ENCODE peak calls at places on chromosomes 2 and 18, in eight cellular contexts. One of them, this sample, is unnamed. For H3K9me3, the result is how much of the 10 kb centered on the place peaks cover.

GRCh38 chr18:37552296-37552695 is 13.3 kb downstream of the CELF4 start:
- DNase-seq in pancreas: no peak
- DNase-seq in stomach: no peak
- DNase-seq in neural progenitor cell: no peak
- DNase-seq in mucosa of descending colon: no peak
- DNase-seq in CD8-positive, alpha-beta T cell: no peak
- DNase-seq in MM.1S: no peak
- DNase-seq in sigmoid colon: no peak
- DNase-seq in this sample: no peak

GRCh38 chr18:55779711-55780590 is 192.0 kb upstream of the TCF4 start:
- DNase-seq in pancreas: no peak
- DNase-seq in stomach: no peak
- DNase-seq in neural progenitor cell: peak
- DNase-seq in mucosa of descending colon: peak
- DNase-seq in CD8-positive, alpha-beta T cell: no peak
- DNase-seq in MM.1S: no peak
- DNase-seq in sigmoid colon: peak
- DNase-seq in this sample: no peak

GRCh38 chr2:96906719-96907404 is 37.0 kb upstream of the SEMA4C start:
- DNase-seq in pancreas: no peak
- DNase-seq in stomach: no peak
- DNase-seq in neural progenitor cell: peak
- DNase-seq in mucosa of descending colon: no peak
- DNase-seq in CD8-positive, alpha-beta T cell: no peak
- DNase-seq in MM.1S: peak
- DNase-seq in sigmoid colon: peak
- DNase-seq in this sample: peak

GRCh38 chr2:191678437-191679110 is 638 bp downstream of the NABP1 start:
- DNase-seq in pancreas: peak
- DNase-seq in stomach: peak
- DNase-seq in neural progenitor cell: peak
- DNase-seq in mucosa of descending colon: peak
- DNase-seq in CD8-positive, alpha-beta T cell: peak
- DNase-seq in MM.1S: peak
- DNase-seq in sigmoid colon: peak
- DNase-seq in this sample: peak

GRCh38 chr2:170813611-170814550 is 2.8 kb upstream of the GAD1 start:
- DNase-seq in pancreas: no peak
- DNase-seq in stomach: no peak
- DNase-seq in neural progenitor cell: peak
- DNase-seq in mucosa of descending colon: peak
- DNase-seq in CD8-positive, alpha-beta T cell: no peak
- DNase-seq in MM.1S: peak
- DNase-seq in sigmoid colon: no peak
- DNase-seq in this sample: no peak

GRCh38 chr2:70630761-70631160 is 77.1 kb upstream of the TGFA start:
- DNase-seq in pancreas: no peak
- DNase-seq in stomach: no peak
- DNase-seq in neural progenitor cell: no peak
- DNase-seq in mucosa of descending colon: no peak
- DNase-seq in CD8-positive, alpha-beta T cell: no peak
- DNase-seq in MM.1S: no peak
- DNase-seq in sigmoid colon: no peak
- DNase-seq in this sample: no peak

GRCh38 chr2:203340791-203341487 is 12.7 kb downstream of the ABI2 start:
- DNase-seq in pancreas: no peak
- DNase-seq in stomach: no peak
- DNase-seq in neural progenitor cell: peak
- DNase-seq in mucosa of descending colon: no peak
- DNase-seq in CD8-positive, alpha-beta T cell: no peak
- DNase-seq in MM.1S: no peak
- DNase-seq in sigmoid colon: no peak
- DNase-seq in this sample: no peak

GRCh38 chr18:63155910-63156773 is 163.4 kb downstream of the BCL2 start:
- DNase-seq in pancreas: no peak
- DNase-seq in stomach: no peak
- DNase-seq in neural progenitor cell: no peak
- DNase-seq in mucosa of descending colon: no peak
- DNase-seq in CD8-positive, alpha-beta T cell: no peak
- DNase-seq in MM.1S: no peak
- DNase-seq in sigmoid colon: no peak
- DNase-seq in this sample: no peak

GRCh38 chr2:172639823-172640222 is 83.9 kb downstream of the PDK1 start:
- DNase-seq in pancreas: no peak
- DNase-seq in stomach: no peak
- DNase-seq in neural progenitor cell: no peak
- DNase-seq in mucosa of descending colon: no peak
- DNase-seq in CD8-positive, alpha-beta T cell: no peak
- DNase-seq in MM.1S: no peak
- DNase-seq in sigmoid colon: no peak
- DNase-seq in this sample: no peak

GRCh38 chr2:54409752-54410151 is 46.4 kb upstream of the SPTBN1 start:
- DNase-seq in pancreas: no peak
- DNase-seq in stomach: no peak
- DNase-seq in neural progenitor cell: no peak
- DNase-seq in mucosa of descending colon: no peak
- DNase-seq in CD8-positive, alpha-beta T cell: no peak
- DNase-seq in MM.1S: no peak
- DNase-seq in sigmoid colon: no peak
- DNase-seq in this sample: no peak

GRCh38 chr2:12824304-12824761 is 107.6 kb downstream of the TRIB2 start:
- DNase-seq in pancreas: no peak
- DNase-seq in stomach: no peak
- DNase-seq in neural progenitor cell: peak
- DNase-seq in mucosa of descending colon: no peak
- DNase-seq in CD8-positive, alpha-beta T cell: no peak
- DNase-seq in MM.1S: no peak
- DNase-seq in sigmoid colon: no peak
- DNase-seq in this sample: no peak

GRCh38 chr2:222753251-222753824 is 81.9 kb downstream of the MOGAT1 start:
- DNase-seq in pancreas: peak
- DNase-seq in stomach: no peak
- DNase-seq in neural progenitor cell: peak
- DNase-seq in mucosa of descending colon: no peak
- DNase-seq in CD8-positive, alpha-beta T cell: no peak
- DNase-seq in MM.1S: no peak
- DNase-seq in sigmoid colon: no peak
- DNase-seq in this sample: no peak

GRCh38 chr2:233441161-233442027 is 87.1 kb downstream of the DGKD start:
- DNase-seq in pancreas: no peak
- DNase-seq in stomach: no peak
- DNase-seq in neural progenitor cell: no peak
- DNase-seq in mucosa of descending colon: peak
- DNase-seq in CD8-positive, alpha-beta T cell: no peak
- DNase-seq in MM.1S: no peak
- DNase-seq in sigmoid colon: peak
- DNase-seq in this sample: no peak

GRCh38 chr2:222050981-222051380 is 247.8 kb downstream of the PAX3 start:
- DNase-seq in pancreas: no peak
- DNase-seq in stomach: peak
- DNase-seq in neural progenitor cell: no peak
- DNase-seq in mucosa of descending colon: no peak
- DNase-seq in CD8-positive, alpha-beta T cell: no peak
- DNase-seq in MM.1S: no peak
- DNase-seq in sigmoid colon: no peak
- DNase-seq in this sample: no peak

GRCh38 chr2:99806758-99807157 is 316.9 kb upstream of the REV1 start:
- DNase-seq in pancreas: no peak
- DNase-seq in stomach: no peak
- DNase-seq in neural progenitor cell: no peak
- DNase-seq in mucosa of descending colon: no peak
- DNase-seq in CD8-positive, alpha-beta T cell: no peak
- DNase-seq in MM.1S: no peak
- DNase-seq in sigmoid colon: no peak
- DNase-seq in this sample: no peak

GRCh38 chr18:73784853-73785252 is 362.8 kb downstream of the FBXO15 start:
- DNase-seq in pancreas: no peak
- DNase-seq in stomach: no peak
- DNase-seq in neural progenitor cell: no peak
- DNase-seq in mucosa of descending colon: no peak
- DNase-seq in CD8-positive, alpha-beta T cell: no peak
- DNase-seq in MM.1S: no peak
- DNase-seq in sigmoid colon: no peak
- DNase-seq in this sample: no peak

GRCh38 chr2:96618599-96619283 is 19.4 kb downstream of the KANSL3 start:
- DNase-seq in pancreas: no peak
- DNase-seq in stomach: no peak
- DNase-seq in neural progenitor cell: no peak
- DNase-seq in mucosa of descending colon: no peak
- DNase-seq in CD8-positive, alpha-beta T cell: no peak
- DNase-seq in MM.1S: no peak
- DNase-seq in sigmoid colon: no peak
- DNase-seq in this sample: no peak

GRCh38 chr18:31171159-31171839 is 8.6 kb upstream of the DSC1 start:
- DNase-seq in pancreas: no peak
- DNase-seq in stomach: no peak
- DNase-seq in neural progenitor cell: no peak
- DNase-seq in mucosa of descending colon: no peak
- DNase-seq in CD8-positive, alpha-beta T cell: no peak
- DNase-seq in MM.1S: no peak
- DNase-seq in sigmoid colon: no peak
- DNase-seq in this sample: no peak

GRCh38 chr2:139867601-139868226 is 1087.5 kb upstream of the NXPH2 start:
- DNase-seq in pancreas: no peak
- DNase-seq in stomach: no peak
- DNase-seq in neural progenitor cell: no peak
- DNase-seq in mucosa of descending colon: no peak
- DNase-seq in CD8-positive, alpha-beta T cell: no peak
- DNase-seq in MM.1S: no peak
- DNase-seq in sigmoid colon: no peak
- DNase-seq in this sample: no peak

GRCh38 chr2:240956935-240957655 is 41.3 kb upstream of the SNED1 start:
- DNase-seq in pancreas: no peak
- DNase-seq in stomach: peak
- DNase-seq in neural progenitor cell: no peak
- DNase-seq in mucosa of descending colon: no peak
- DNase-seq in CD8-positive, alpha-beta T cell: no peak
- DNase-seq in MM.1S: no peak
- DNase-seq in sigmoid colon: peak
- DNase-seq in this sample: no peak

GRCh38 chr18:31508781-31509180 is 10.8 kb downstream of the DSG2 start:
- DNase-seq in pancreas: no peak
- DNase-seq in stomach: no peak
- DNase-seq in neural progenitor cell: no peak
- DNase-seq in mucosa of descending colon: no peak
- DNase-seq in CD8-positive, alpha-beta T cell: no peak
- DNase-seq in MM.1S: no peak
- DNase-seq in sigmoid colon: no peak
- DNase-seq in this sample: no peak

GRCh38 chr2:63662028-63662804 is 73.5 kb downstream of the MDH1 start:
- DNase-seq in pancreas: no peak
- DNase-seq in stomach: no peak
- DNase-seq in neural progenitor cell: no peak
- DNase-seq in mucosa of descending colon: no peak
- DNase-seq in CD8-positive, alpha-beta T cell: no peak
- DNase-seq in MM.1S: no peak
- DNase-seq in sigmoid colon: no peak
- DNase-seq in this sample: no peak

GRCh38 chr2:63660060-63660459 is 71.3 kb downstream of the MDH1 start:
- DNase-seq in pancreas: no peak
- DNase-seq in stomach: no peak
- DNase-seq in neural progenitor cell: no peak
- DNase-seq in mucosa of descending colon: no peak
- DNase-seq in CD8-positive, alpha-beta T cell: no peak
- DNase-seq in MM.1S: no peak
- DNase-seq in sigmoid colon: no peak
- DNase-seq in this sample: no peak

GRCh38 chr2:63661076-63661475 is 72.3 kb downstream of the MDH1 start:
- DNase-seq in pancreas: no peak
- DNase-seq in stomach: no peak
- DNase-seq in neural progenitor cell: no peak
- DNase-seq in mucosa of descending colon: no peak
- DNase-seq in CD8-positive, alpha-beta T cell: no peak
- DNase-seq in MM.1S: no peak
- DNase-seq in sigmoid colon: no peak
- DNase-seq in this sample: no peak

GRCh38 chr2:63654959-63655358 is 66.2 kb downstream of the MDH1 start:
- DNase-seq in pancreas: no peak
- DNase-seq in stomach: no peak
- DNase-seq in neural progenitor cell: no peak
- DNase-seq in mucosa of descending colon: no peak
- DNase-seq in CD8-positive, alpha-beta T cell: no peak
- DNase-seq in MM.1S: no peak
- DNase-seq in sigmoid colon: no peak
- DNase-seq in this sample: no peak

GRCh38 chr2:63658176-63658968 is 69.6 kb downstream of the MDH1 start:
- DNase-seq in pancreas: no peak
- DNase-seq in stomach: no peak
- DNase-seq in neural progenitor cell: no peak
- DNase-seq in mucosa of descending colon: no peak
- DNase-seq in CD8-positive, alpha-beta T cell: no peak
- DNase-seq in MM.1S: no peak
- DNase-seq in sigmoid colon: no peak
- DNase-seq in this sample: no peak
- TF ChIP-seq CTCF in pancreas: no peak
- TF ChIP-seq CTCF in stomach: no peak
- TF ChIP-seq CTCF in neural progenitor cell: no peak
- TF ChIP-seq CTCF in mucosa of descending colon: no peak
- TF ChIP-seq CTCF in CD8-positive, alpha-beta T cell: no peak
- TF ChIP-seq CTCF in MM.1S: no peak
- TF ChIP-seq CTCF in sigmoid colon: no peak
- TF ChIP-seq CTCF in this sample: no peak

DNA sequence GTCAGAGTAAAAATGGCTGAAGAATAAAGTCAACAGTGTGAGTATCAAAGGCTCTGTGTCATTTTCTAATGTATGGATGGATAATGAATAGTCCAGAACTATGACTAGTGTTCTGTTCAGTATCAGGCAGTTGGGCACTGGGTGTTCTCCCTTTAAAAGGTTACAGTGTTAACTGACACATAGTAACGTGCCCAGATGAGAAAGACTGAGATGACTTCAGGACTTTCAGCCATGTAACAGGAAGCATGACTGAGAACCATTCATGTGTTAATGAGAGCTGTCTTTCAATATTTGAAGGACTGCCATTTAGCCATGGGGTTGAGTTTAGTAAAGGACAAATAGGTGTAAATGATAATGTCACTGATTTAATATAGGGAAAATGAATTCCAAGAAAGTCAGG is 187.1 kb downstream of the GULP1 start:
- DNase-seq in pancreas: no peak
- DNase-seq in stomach: no peak
- DNase-seq in neural progenitor cell: no peak
- DNase-seq in mucosa of descending colon: no peak
- DNase-seq in CD8-positive, alpha-beta T cell: no peak
- DNase-seq in MM.1S: no peak
- DNase-seq in sigmoid colon: no peak
- DNase-seq in this sample: no peak
- H3K4me3 ChIP-seq in pancreas: no peak
- H3K4me3 ChIP-seq in stomach: no peak
- H3K4me3 ChIP-seq in neural progenitor cell: no peak
- H3K4me3 ChIP-seq in mucosa of descending colon: no peak
- H3K4me3 ChIP-seq in CD8-positive, alpha-beta T cell: no peak
- H3K4me3 ChIP-seq in MM.1S: no peak
- H3K4me3 ChIP-seq in sigmoid colon: no peak
- H3K4me3 ChIP-seq in this sample: no peak

GRCh38 chr2:95215018-95215612 is 7.8 kb downstream of the ZNF892 start:
- DNase-seq in pancreas: no peak
- DNase-seq in stomach: no peak
- DNase-seq in neural progenitor cell: no peak
- DNase-seq in mucosa of descending colon: no peak
- DNase-seq in CD8-positive, alpha-beta T cell: no peak
- DNase-seq in MM.1S: no peak
- DNase-seq in sigmoid colon: no peak
- DNase-seq in this sample: no peak
- H3K9me3 ChIP-seq in pancreas: under half
- H3K9me3 ChIP-seq in stomach: half or more
- H3K9me3 ChIP-seq in neural progenitor cell: half or more
- H3K9me3 ChIP-seq in mucosa of descending colon: half or more
- H3K9me3 ChIP-seq in CD8-positive, alpha-beta T cell: half or more
- H3K9me3 ChIP-seq in MM.1S: under half
- H3K9me3 ChIP-seq in sigmoid colon: half or more
- H3K9me3 ChIP-seq in this sample: half or more

GRCh38 chr2:44937688-44938240 is 3.7 kb upstream of the SIX3 start:
- DNase-seq in pancreas: no peak
- DNase-seq in stomach: no peak
- DNase-seq in neural progenitor cell: peak
- DNase-seq in mucosa of descending colon: no peak
- DNase-seq in CD8-positive, alpha-beta T cell: no peak
- DNase-seq in MM.1S: no peak
- DNase-seq in sigmoid colon: no peak
- DNase-seq in this sample: no peak
- TF ChIP-seq CTCF in pancreas: no peak
- TF ChIP-seq CTCF in stomach: no peak
- TF ChIP-seq CTCF in neural progenitor cell: peak
- TF ChIP-seq CTCF in mucosa of descending colon: no peak
- TF ChIP-seq CTCF in CD8-positive, alpha-beta T cell: no peak
- TF ChIP-seq CTCF in MM.1S: no peak
- TF ChIP-seq CTCF in sigmoid colon: no peak
- TF ChIP-seq CTCF in this sample: no peak